ENCODE peak calls at places on chromosome 19, in nine cellular contexts. Q is gastrocnemius medialis; D is brain microvascular endothelial cell; Y is kidney; A is CD8-positive, alpha-beta T cell; I is A673; C is AG09319; W is transverse colon; N is progenitor cell of endocrine pancreas. X is an unnamed sample.
A peak's percentile ranks its signal among the peaks of the same experiment; 100 is the strongest.

GRCh38 chr19:40612831-40613668 is 11.9 kb downstream of the LTBP4 start:
- DNase-seq in W (peak; percentile 70), N (no peak), I (peak; percentile 83), D (peak; percentile 57), Y (peak; percentile 88), A (peak; percentile 79), C (no peak), Q (no peak), X (peak; percentile 94)

GRCh38 chr19:1074512-1075283 is 7.7 kb downstream of the ARHGAP45 start:
- DNase-seq in A (peak; percentile 100), Q (peak; percentile 36), N (no peak), Y (peak; percentile 96), C (no peak), W (peak; percentile 94), D (no peak), I (peak; percentile 92), X (peak; percentile 82)

GRCh38 chr19:964761-965694 is 19.1 kb upstream of the WDR18 start:
- DNase-seq in D (no peak), N (no peak), Q (no peak), Y (no peak), C (no peak), W (no peak), A (no peak), I (peak; percentile 45), X (no peak)

GRCh38 chr19:39183100-39183499 is 13.7 kb upstream of the NCCRP1 start:
- DNase-seq in N (no peak), Q (no peak), W (no peak), I (no peak), D (no peak), A (no peak), Y (no peak), C (no peak), X (no peak)

GRCh38 chr19:35006342-35006998 is 6.3 kb downstream of the GRAMD1A start:
- DNase-seq in D (peak; percentile 71), A (no peak), I (no peak), N (no peak), C (no peak), W (peak; percentile 71), Q (no peak), Y (no peak), X (no peak)

GRCh38 chr19:6828698-6829633 is 56.5 kb downstream of the VAV1 start:
- DNase-seq in C (no peak), D (no peak), Q (no peak), W (no peak), N (no peak), Y (no peak), I (peak; percentile 69), A (no peak), X (peak; percentile 69)

GRCh38 chr19:42282036-42282762 is 13.1 kb downstream of the CIC start:
- DNase-seq in W (no peak), A (no peak), I (peak; percentile 45), D (no peak), C (no peak), Y (peak; percentile 61), N (no peak), Q (no peak), X (no peak)

GRCh38 chr19:10269333-10270179 is 1.4 kb upstream of the ICAM1 start:
- DNase-seq in D (peak; percentile 68), Q (peak; percentile 47), N (peak; percentile 82), W (peak; percentile 90), Y (peak; percentile 94), C (no peak), A (peak; percentile 93), I (peak; percentile 86), X (no peak)

GRCh38 chr19:50628146-50628545 is 11.5 kb downstream of the SYT3 start:
- DNase-seq in D (no peak), A (no peak), I (no peak), W (no peak), C (no peak), N (no peak), Q (no peak), Y (no peak), X (no peak)

GRCh38 chr19:50626796-50627195 is 12.9 kb downstream of the SYT3 start:
- DNase-seq in I (no peak), C (no peak), Q (no peak), Y (no peak), W (no peak), N (no peak), A (no peak), D (no peak), X (no peak)

GRCh38 chr19:50628551-50628950 is 11.1 kb downstream of the SYT3 start:
- DNase-seq in W (no peak), I (no peak), D (no peak), C (no peak), Q (no peak), Y (no peak), N (no peak), A (no peak), X (no peak)

GRCh38 chr19:50629801-50630200 is 9.9 kb downstream of the SYT3 start:
- DNase-seq in W (no peak), Q (no peak), N (no peak), I (no peak), D (no peak), C (no peak), Y (no peak), A (no peak), X (no peak)

DNA sequence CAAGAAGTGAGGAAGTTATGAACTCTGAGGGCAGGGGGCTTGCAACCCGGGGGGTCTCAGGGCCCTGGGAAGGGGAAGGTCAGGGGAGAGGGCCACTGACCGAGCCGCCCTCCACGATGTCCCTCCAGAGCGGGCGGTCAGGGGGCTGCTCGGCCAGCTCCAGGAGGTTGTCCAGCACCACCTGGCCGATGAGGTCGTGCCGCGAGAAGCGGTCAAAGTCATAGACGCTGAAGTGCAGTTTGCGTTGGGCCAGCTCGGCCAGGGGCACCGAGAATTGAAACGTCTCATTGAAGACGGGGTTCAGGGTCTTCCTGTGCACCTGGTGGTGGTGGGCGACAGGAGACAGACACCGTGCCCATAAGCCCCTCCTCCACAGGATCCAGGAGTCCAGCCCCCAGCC is 10.5 kb downstream of the SYT3 start:
- DNase-seq in I (no peak), C (no peak), N (no peak), D (no peak), A (no peak), Q (no peak), Y (no peak), W (no peak), X (no peak)
- TF ChIP-seq CTCF in I (no peak), C (no peak), N (no peak), D (no peak), A (no peak), Q (no peak), Y (no peak), W (no peak), X (no peak)

GRCh38 chr19:11587302-11587972 is 9.8 kb upstream of the ZNF627 start:
- DNase-seq in Q (peak; percentile 41), A (peak; percentile 82), Y (peak; percentile 84), C (peak; percentile 32), W (peak; percentile 81), N (peak; percentile 70), D (peak; percentile 65), I (peak; percentile 89), X (no peak)

GRCh38 chr19:11594084-11594483 is 3.2 kb upstream of the ZNF627 start:
- DNase-seq in Q (no peak), I (no peak), Y (no peak), W (no peak), N (no peak), D (no peak), C (no peak), A (no peak), X (no peak)

GRCh38 chr19:11587973-11588631 is 9.2 kb upstream of the ZNF627 start:
- DNase-seq in C (no peak), D (no peak), W (no peak), Q (no peak), I (no peak), Y (no peak), N (no peak), A (no peak), X (no peak)
- TF ChIP-seq CTCF in C (no peak), D (no peak), W (no peak), Q (peak; percentile 7), I (no peak), Y (no peak), N (no peak), A (peak; percentile 26), X (no peak)

DNA sequence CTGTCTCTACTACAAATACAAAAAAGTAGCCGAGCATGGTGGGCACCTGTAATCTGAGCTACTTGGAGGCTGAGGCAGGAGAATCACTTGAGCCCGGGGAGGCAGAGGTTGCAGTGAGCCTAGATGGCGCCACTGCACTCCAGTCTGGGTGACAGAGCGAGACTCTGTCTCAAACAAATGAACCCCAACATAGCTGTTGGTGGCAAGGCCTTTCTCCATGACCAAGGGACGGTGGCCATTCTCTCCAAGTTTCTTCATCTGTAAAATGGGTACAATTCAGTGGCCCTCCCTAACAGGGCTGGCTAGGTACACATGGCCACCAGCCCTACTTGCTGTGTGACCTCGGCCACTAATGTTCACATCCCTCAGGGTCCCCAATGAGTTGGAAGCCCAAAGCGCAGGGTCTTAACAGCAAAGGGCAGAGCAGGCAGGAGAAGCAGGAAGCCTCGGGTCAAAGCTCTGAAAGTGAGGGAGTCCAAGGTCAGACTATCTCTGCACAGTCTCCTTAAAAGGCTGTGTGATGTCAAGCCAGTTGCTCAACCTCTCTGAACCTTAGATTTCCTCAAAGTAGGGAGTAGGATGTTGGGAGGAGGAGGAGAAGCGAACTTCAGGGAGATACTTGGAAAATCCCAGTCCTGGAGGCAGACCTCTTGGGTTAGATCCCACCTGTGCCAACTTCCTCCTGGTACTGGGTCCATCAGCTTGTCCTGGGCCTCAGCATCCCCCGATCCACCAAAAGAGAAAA is 2.7 kb downstream of the JUND start:
- DNase-seq in W (peak; percentile 55), N (no peak), Q (no peak), A (peak; percentile 63), Y (no peak), I (no peak), C (no peak), D (peak; percentile 25), X (no peak)
- TF ChIP-seq CTCF in W (peak; percentile 29), N (peak; percentile 48), Q (no peak), A (peak; percentile 43), Y (peak; percentile 8), I (peak; percentile 56), C (peak; percentile 25), D (peak; percentile 57), X (peak; percentile 71)

GRCh38 chr19:19402656-19403372 is 2.7 kb upstream of the GATAD2A start:
- DNase-seq in Q (no peak), W (no peak), I (no peak), Y (peak; percentile 14), C (no peak), A (no peak), N (no peak), D (no peak), X (no peak)

GRCh38 chr19:19405919-19406877 is 723 bp downstream of the GATAD2A start:
- DNase-seq in A (peak; percentile 60), N (peak; percentile 38), Y (peak; percentile 88), D (no peak), I (peak; percentile 62), C (no peak), W (peak; percentile 57), Q (no peak), X (no peak)

GRCh38 chr19:19406878-19407639 is 1.6 kb downstream of the GATAD2A start:
- DNase-seq in A (peak; percentile 58), I (peak; percentile 63), Q (peak; percentile 30), N (no peak), C (no peak), D (peak; percentile 41), Y (no peak), W (peak; percentile 74), X (no peak)

GRCh38 chr19:19403373-19403901 is 2.0 kb upstream of the GATAD2A start:
- DNase-seq in C (no peak), D (peak; percentile 11), I (peak; percentile 37), N (no peak), A (no peak), W (no peak), Q (no peak), Y (peak; percentile 37), X (no peak)

DNA sequence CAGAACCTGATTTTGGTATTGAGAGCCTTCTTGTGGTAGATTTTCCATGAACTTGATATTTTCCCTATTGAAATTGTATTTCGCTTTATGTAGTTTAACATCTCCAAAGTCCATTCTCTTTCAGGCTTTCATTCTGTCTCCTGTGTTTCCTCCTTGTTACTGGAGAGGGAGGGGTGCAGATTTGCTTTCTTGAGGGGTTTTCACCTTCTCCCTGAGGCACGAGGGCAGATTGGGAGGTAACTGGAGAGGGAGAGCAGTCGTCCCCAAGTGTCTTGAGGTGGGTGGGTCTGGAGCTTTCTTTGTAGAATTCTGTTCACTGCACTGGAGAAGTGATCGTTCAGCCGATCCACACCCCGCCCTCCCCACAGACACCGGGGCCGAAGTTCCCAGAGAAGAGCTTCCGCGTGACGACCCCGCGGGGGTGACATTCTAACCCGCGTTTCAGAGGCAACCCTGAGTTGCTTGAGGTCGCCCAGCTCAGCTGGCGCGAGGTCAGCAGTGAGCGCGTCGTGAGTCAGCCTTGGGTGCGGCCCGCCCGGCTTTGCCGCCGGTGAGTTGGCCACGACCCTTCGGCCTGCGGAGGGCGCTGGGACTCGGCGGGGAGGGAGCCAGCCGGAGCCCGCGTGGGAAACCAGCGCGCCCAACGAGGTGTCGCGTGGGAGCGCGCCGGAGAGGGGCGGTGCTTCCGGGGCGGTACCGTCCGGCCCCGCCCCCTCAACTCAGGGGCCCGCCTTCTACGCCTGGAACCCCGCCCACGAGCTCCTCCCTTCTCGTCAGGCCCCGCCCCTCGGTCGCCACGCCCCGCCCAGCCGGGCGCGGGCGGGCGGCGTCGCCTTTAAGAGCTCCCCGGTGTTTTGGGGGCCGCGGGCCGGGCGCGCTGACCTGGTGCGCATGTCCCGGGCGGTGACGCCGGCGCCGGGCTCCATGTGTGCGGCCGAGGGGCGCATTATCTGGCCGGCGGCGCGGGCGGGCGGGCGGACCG is at the start of gene GATAD2A:
- DNase-seq in W (peak; percentile 96), D (peak; percentile 76), N (peak; percentile 88), Q (peak; percentile 91), Y (peak; percentile 98), A (peak; percentile 98), I (peak; percentile 90), C (peak; percentile 91), X (peak; percentile 94)
- TF ChIP-seq CTCF in W (peak; percentile 31), D (peak; percentile 13), N (peak; percentile 30), Q (peak; percentile 41), Y (peak; percentile 44), A (no peak), I (no peak), C (peak; percentile 30), X (peak; percentile 64)

X was measured in chondrocyte.